ENCODE peak calls at places on chromosomes 6 and 20, in ten cellular contexts. G, S, T, Q, F, Z, X, P, W and J are unnamed samples.

GRCh38 chr20:41287327-41287726 is 30.2 kb downstream of the ZHX3 start:
- DNase-seq in W (no peak), G (peak; percentile 92), X (no peak), F (no peak), Q (no peak), S (no peak), P (no peak), Z (no peak), T (no peak), J (no peak)

GRCh38 chr6:110398778-110399177 is 16.6 kb downstream of the DDO start:
- DNase-seq in Z (no peak), Q (no peak), W (no peak), P (no peak), X (no peak), S (no peak), T (no peak), F (no peak), G (no peak), J (no peak)

GRCh38 chr6:67412035-67412434 is 1223.0 kb upstream of the ADGRB3 start:
- DNase-seq in Z (no peak), P (no peak), W (no peak), X (no peak), G (no peak), Q (no peak), S (no peak), F (no peak), T (no peak), J (no peak)

GRCh38 chr20:9279905-9280304 is 211.0 kb downstream of the PLCB4 start:
- DNase-seq in X (no peak), Z (no peak), P (no peak), T (no peak), F (no peak), W (no peak), G (no peak), S (no peak), Q (no peak), J (no peak)

GRCh38 chr6:149212892-149213786 is 104.4 kb upstream of the TAB2 start:
- DNase-seq in T (no peak), S (no peak), Z (no peak), P (no peak), G (peak; percentile 77), F (peak; percentile 36), X (no peak), W (no peak), Q (no peak), J (no peak)

GRCh38 chr6:154482858-154483257 is 27.6 kb downstream of the CNKSR3 start:
- DNase-seq in P (no peak), W (no peak), Z (no peak), X (no peak), T (no peak), F (no peak), Q (no peak), S (no peak), G (no peak), J (no peak)

GRCh38 chr6:77650098-77650663 is 2.7 kb upstream of the MEI4 start:
- DNase-seq in S (no peak), T (peak; percentile 48), X (no peak), W (no peak), F (peak; percentile 5), P (peak; percentile 40), Z (peak; percentile 88), G (no peak), Q (no peak), J (no peak)

GRCh38 chr20:58630063-58630462 is 21.0 kb upstream of the STX16 start:
- DNase-seq in S (no peak), Q (no peak), P (no peak), F (no peak), W (no peak), T (no peak), Z (no peak), G (peak; percentile 67), X (no peak), J (no peak)

DNA sequence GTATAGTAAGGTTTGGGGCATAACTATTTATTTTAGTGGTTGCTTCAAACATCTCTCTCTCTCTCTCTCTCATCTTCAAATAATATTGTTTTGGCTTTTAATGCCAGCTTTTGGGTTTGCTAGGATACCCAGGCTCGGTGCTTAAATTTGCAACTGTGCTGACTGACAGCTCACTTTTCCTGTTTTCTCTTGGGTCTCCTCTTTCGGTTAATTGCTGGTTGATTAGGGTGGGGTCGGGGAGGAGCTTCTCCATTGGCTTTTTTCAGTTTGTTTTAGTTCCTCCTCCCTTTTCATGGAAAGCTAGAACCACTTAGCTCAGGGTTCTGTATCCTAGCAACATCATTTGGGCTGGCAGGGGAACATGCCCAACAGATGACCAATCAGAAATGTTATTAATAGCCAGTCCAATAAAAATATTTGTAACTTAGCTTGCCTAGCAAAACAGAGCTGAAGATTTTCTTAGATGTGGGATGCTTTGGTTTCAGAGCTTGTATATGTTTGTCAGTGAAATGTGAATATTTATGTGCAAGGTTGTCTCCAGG is 11.3 kb downstream of the TFAP2B start:
- DNase-seq in Z (no peak), Q (no peak), G (no peak), X (no peak), S (no peak), W (no peak), P (no peak), F (no peak), T (no peak), J (no peak)
- H3K27me3 ChIP-seq in Z (no peaks in the 10 kb centered on the region), Q (no peaks in the 10 kb centered on the region), G (peaks cover 11% of the 10 kb centered on the region), X (peaks cover under 1% of the 10 kb centered on the region), S (no peaks in the 10 kb centered on the region), W (peaks cover 69% of the 10 kb centered on the region), P (no peaks in the 10 kb centered on the region), F (peaks cover 57% of the 10 kb centered on the region), T (peaks cover 55% of the 10 kb centered on the region), J (peaks cover 4% of the 10 kb centered on the region)

GRCh38 chr6:168256940-168257339 is 62.6 kb downstream of the DACT2 start:
- DNase-seq in P (no peak), X (no peak), Z (no peak), Q (no peak), T (no peak), W (no peak), F (no peak), G (no peak), S (no peak), J (no peak)
- H3K27me3 ChIP-seq in P (no peaks in the 10 kb centered on the region), X (no peaks in the 10 kb centered on the region), Z (no peaks in the 10 kb centered on the region), Q (no peaks in the 10 kb centered on the region), T (no peaks in the 10 kb centered on the region), W (no peaks in the 10 kb centered on the region), F (no peaks in the 10 kb centered on the region), G (no peaks in the 10 kb centered on the region), S (no peaks in the 10 kb centered on the region), J (no peaks in the 10 kb centered on the region)

DNA sequence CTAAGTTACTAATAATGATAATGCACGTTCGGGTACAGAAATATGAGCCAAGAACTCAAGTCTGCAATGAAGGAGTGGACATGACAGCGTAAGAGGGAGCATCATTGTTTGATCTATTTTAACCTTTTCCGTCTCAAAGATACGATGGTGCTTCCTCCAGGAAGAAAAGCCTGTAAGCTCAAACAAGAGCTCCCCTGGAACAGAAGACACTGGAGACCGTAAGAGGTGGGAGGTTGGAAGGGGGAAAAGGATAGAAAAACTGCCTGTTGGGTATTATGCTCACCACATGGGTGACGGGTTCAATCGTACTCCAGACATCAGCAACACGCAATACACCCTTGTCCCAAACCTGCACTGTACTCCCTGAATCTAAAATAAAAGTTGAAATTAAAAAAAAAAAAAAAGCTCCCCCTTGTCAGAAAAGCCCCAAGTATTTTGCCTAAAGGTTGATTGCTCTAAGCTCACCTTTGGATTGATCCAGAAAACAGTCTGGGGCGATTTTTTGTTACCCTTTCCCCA is 180.5 kb downstream of the TRIM27 start:
- DNase-seq in S (no peak), Q (no peak), Z (no peak), W (no peak), T (no peak), G (no peak), P (no peak), F (no peak), X (no peak), J (no peak)
- H3K27me3 ChIP-seq in S (no peaks in the 10 kb centered on the region), Q (no peaks in the 10 kb centered on the region), Z (no peaks in the 10 kb centered on the region), W (peaks cover 74% of the 10 kb centered on the region), T (peaks cover 28% of the 10 kb centered on the region), G (peaks cover 16% of the 10 kb centered on the region), P (no peaks in the 10 kb centered on the region), F (no peaks in the 10 kb centered on the region), X (no peaks in the 10 kb centered on the region), J (no peaks in the 10 kb centered on the region)

DNA sequence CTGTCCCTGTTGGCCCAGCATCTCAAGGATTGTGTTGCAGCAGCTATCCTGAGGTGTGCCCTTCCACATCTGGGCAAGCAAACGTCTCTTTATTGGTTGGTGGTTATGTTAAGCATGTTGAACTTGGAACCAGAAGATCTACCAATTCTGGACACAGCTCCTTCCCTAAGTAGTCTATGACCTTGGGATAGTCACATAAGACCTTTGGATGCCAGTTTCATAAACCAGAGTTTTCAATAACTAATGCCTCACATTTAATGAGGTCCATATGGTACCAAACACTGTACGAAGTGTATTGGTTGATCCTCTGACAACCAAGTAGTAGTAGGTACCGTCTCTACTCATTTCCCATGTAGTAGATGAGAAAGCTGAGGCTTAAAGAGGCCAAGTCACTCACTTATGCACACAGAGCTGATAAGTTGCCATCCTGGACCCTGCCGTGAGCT is 3.7 kb downstream of the CYP24A1 start:
- DNase-seq in G (no peak), S (no peak), W (no peak), T (no peak), Z (no peak), Q (no peak), F (no peak), P (no peak), X (no peak), J (no peak)
- H3K27me3 ChIP-seq in G (peaks cover 38% of the 10 kb centered on the region), S (peaks cover 15% of the 10 kb centered on the region), W (peaks cover 80% of the 10 kb centered on the region), T (peaks cover 51% of the 10 kb centered on the region), Z (no peaks in the 10 kb centered on the region), Q (no peaks in the 10 kb centered on the region), F (peaks cover 50% of the 10 kb centered on the region), P (no peaks in the 10 kb centered on the region), X (peaks cover 33% of the 10 kb centered on the region), J (peaks cover 7% of the 10 kb centered on the region)

GRCh38 chr20:19233025-19233794 is 20.8 kb downstream of the SLC24A3 start:
- DNase-seq in S (no peak), P (no peak), G (no peak), T (peak; percentile 79), Q (peak; percentile 41), X (no peak), F (no peak), Z (no peak), W (no peak), J (no peak)
- H3K27me3 ChIP-seq in S (no peaks in the 10 kb centered on the region), P (no peaks in the 10 kb centered on the region), G (no peaks in the 10 kb centered on the region), T (no peaks in the 10 kb centered on the region), Q (no peaks in the 10 kb centered on the region), X (no peaks in the 10 kb centered on the region), F (no peaks in the 10 kb centered on the region), Z (no peaks in the 10 kb centered on the region), W (no peaks in the 10 kb centered on the region), J (no peaks in the 10 kb centered on the region)